ENCODE peak calls at places on chromosomes 2 and 18, in eight cellular contexts. Z is K562; E is GM23248; F is effector CD8-positive, alpha-beta T cell; M is posterior vena cava; R is foreskin melanocyte; X is suprapubic skin; C is HFFc6. H is an unnamed sample.

GRCh38 chr2:239454507-239454906 is 53.7 kb upstream of the HDAC4 start:
- DNase-seq in Z (no peak), E (no peak), F (no peak), M (no peak), R (no peak), X (no peak), C (no peak), H (no peak)

GRCh38 chr18:79919089-79919488 is 32.4 kb downstream of the SLC66A2 start:
- DNase-seq in Z (no peak), E (no peak), F (no peak), M (no peak), R (no peak), X (peak), C (no peak), H (no peak)

GRCh38 chr2:655626-656025 is 21.6 kb downstream of the TMEM18 start:
- DNase-seq in Z (no peak), E (peak), F (no peak), M (no peak), R (peak), X (peak), C (no peak), H (no peak)

GRCh38 chr2:24313744-24314632 is 46.3 kb downstream of the ITSN2 start:
- DNase-seq in Z (no peak), E (peak), F (no peak), M (no peak), R (no peak), X (no peak), C (peak), H (no peak)

GRCh38 chr2:152407204-152407721 is 72.3 kb downstream of the FMNL2 start:
- DNase-seq in Z (no peak), E (peak), F (no peak), M (no peak), R (no peak), X (no peak), C (peak), H (no peak)

GRCh38 chr2:1645761-1646476 is 98.4 kb downstream of the PXDN start:
- DNase-seq in Z (no peak), E (no peak), F (no peak), M (peak), R (no peak), X (no peak), C (no peak), H (no peak)

GRCh38 chr2:158796606-158797005 is 1.5 kb downstream of the DAPL1 start:
- DNase-seq in Z (no peak), E (no peak), F (no peak), M (no peak), R (no peak), X (no peak), C (no peak), H (no peak)

GRCh38 chr2:72744049-72744448 is 81.8 kb downstream of the EXOC6B start:
- DNase-seq in Z (no peak), E (peak), F (no peak), M (no peak), R (no peak), X (no peak), C (peak), H (no peak)

GRCh38 chr2:179528576-179529069 is 264.0 kb upstream of the SESTD1 start:
- DNase-seq in Z (no peak), E (no peak), F (no peak), M (no peak), R (peak), X (no peak), C (no peak), H (no peak)

GRCh38 chr2:111975053-111975552 is 76.7 kb downstream of the MERTK start:
- DNase-seq in Z (no peak), E (peak), F (no peak), M (no peak), R (no peak), X (no peak), C (peak), H (no peak)

GRCh38 chr18:59606193-59607175 is 90.7 kb downstream of the CCBE1 start:
- DNase-seq in Z (no peak), E (no peak), F (no peak), M (no peak), R (no peak), X (no peak), C (peak), H (no peak)

GRCh38 chr2:143205106-143205764 is 76.0 kb downstream of the ARHGAP15 start:
- DNase-seq in Z (no peak), E (peak), F (no peak), M (no peak), R (peak), X (no peak), C (peak), H (peak)

GRCh38 chr2:225894240-225894980 is 494.9 kb downstream of the NYAP2 start:
- DNase-seq in Z (no peak), E (peak), F (no peak), M (no peak), R (no peak), X (no peak), C (peak), H (no peak)